ENCODE peak calls at places on chromosome 16, in seven cellular contexts. One of them, this sample, is unnamed.

GRCh38 chr16:84761448-84762368 is 58.1 kb upstream of the CRISPLD2 start:
- DNase-seq in nephron progenitor cell: no peak
- DNase-seq in left lung: no peak
- DNase-seq in mammary epithelial cell: no peak
- DNase-seq in pancreas: no peak
- DNase-seq in K562: no peak
- DNase-seq in sigmoid colon: peak; percentile 19
- DNase-seq in this sample: no peak

GRCh38 chr16:85484337-85485295 is 128.5 kb upstream of the GSE1 start:
- DNase-seq in left lung: peak; percentile 89
- DNase-seq in mammary epithelial cell: no peak
- DNase-seq in sigmoid colon: no peak
- DNase-seq in pancreas: no peak
- DNase-seq in K562: peak; percentile 37
- DNase-seq in nephron progenitor cell: no peak
- DNase-seq in this sample: peak; percentile 94

GRCh38 chr16:80503144-80503543 is 37.6 kb upstream of the DYNLRB2 start:
- DNase-seq in sigmoid colon: no peak
- DNase-seq in pancreas: no peak
- DNase-seq in nephron progenitor cell: no peak
- DNase-seq in K562: no peak
- DNase-seq in mammary epithelial cell: no peak
- DNase-seq in left lung: no peak
- DNase-seq in this sample: no peak

GRCh38 chr16:180101-180920 is at the start of gene HBQ1:
- DNase-seq in sigmoid colon: no peak
- DNase-seq in nephron progenitor cell: peak; percentile 82
- DNase-seq in pancreas: peak; percentile 76
- DNase-seq in mammary epithelial cell: peak; percentile 17
- DNase-seq in left lung: no peak
- DNase-seq in K562: peak; percentile 78
- DNase-seq in this sample: no peak

GRCh38 chr16:54633943-54634362 is 296.7 kb upstream of the IRX5 start:
- DNase-seq in nephron progenitor cell: peak; percentile 24
- DNase-seq in K562: peak; percentile 38
- DNase-seq in sigmoid colon: no peak
- DNase-seq in mammary epithelial cell: peak; percentile 43
- DNase-seq in pancreas: no peak
- DNase-seq in left lung: no peak
- DNase-seq in this sample: no peak

GRCh38 chr16:75264531-75264998 is 13.1 kb upstream of the BCAR1 start:
- DNase-seq in sigmoid colon: peak; percentile 81
- DNase-seq in pancreas: peak; percentile 84
- DNase-seq in mammary epithelial cell: no peak
- DNase-seq in left lung: no peak
- DNase-seq in nephron progenitor cell: no peak
- DNase-seq in K562: no peak
- DNase-seq in this sample: no peak

GRCh38 chr16:89471225-89471624 is 19.1 kb downstream of the ANKRD11 start:
- DNase-seq in K562: no peak
- DNase-seq in pancreas: no peak
- DNase-seq in mammary epithelial cell: peak; percentile 69
- DNase-seq in sigmoid colon: no peak
- DNase-seq in left lung: no peak
- DNase-seq in nephron progenitor cell: no peak
- DNase-seq in this sample: no peak

GRCh38 chr16:53821957-53822625 is 118.1 kb downstream of the FTO start:
- DNase-seq in K562: no peak
- DNase-seq in mammary epithelial cell: peak; percentile 61
- DNase-seq in left lung: no peak
- DNase-seq in pancreas: no peak
- DNase-seq in nephron progenitor cell: no peak
- DNase-seq in sigmoid colon: no peak
- DNase-seq in this sample: no peak

GRCh38 chr16:14003119-14003570 is 68.0 kb upstream of the MRTFB start:
- DNase-seq in K562: peak; percentile 27
- DNase-seq in pancreas: no peak
- DNase-seq in left lung: peak; percentile 82
- DNase-seq in sigmoid colon: peak; percentile 71
- DNase-seq in mammary epithelial cell: peak; percentile 77
- DNase-seq in nephron progenitor cell: peak; percentile 53
- DNase-seq in this sample: peak; percentile 88

GRCh38 chr16:11340710-11341109 is 4.5 kb upstream of the RMI2 start:
- DNase-seq in sigmoid colon: no peak
- DNase-seq in mammary epithelial cell: no peak
- DNase-seq in left lung: no peak
- DNase-seq in nephron progenitor cell: no peak
- DNase-seq in pancreas: no peak
- DNase-seq in K562: no peak
- DNase-seq in this sample: no peak

GRCh38 chr16:67943619-67944503 is at the start of gene LCAT:
- DNase-seq in mammary epithelial cell: no peak
- DNase-seq in K562: peak; percentile 56
- DNase-seq in sigmoid colon: peak; percentile 92
- DNase-seq in left lung: no peak
- DNase-seq in nephron progenitor cell: no peak
- DNase-seq in pancreas: peak; percentile 76
- DNase-seq in this sample: no peak

GRCh38 chr16:17397499-17397891 is 73.3 kb downstream of the XYLT1 start:
- DNase-seq in nephron progenitor cell: no peak
- DNase-seq in K562: peak; percentile 37
- DNase-seq in left lung: no peak
- DNase-seq in sigmoid colon: no peak
- DNase-seq in mammary epithelial cell: no peak
- DNase-seq in pancreas: no peak
- DNase-seq in this sample: no peak

GRCh38 chr16:30535777-30536190 is 1.1 kb upstream of the ZNF747 start:
- DNase-seq in left lung: peak; percentile 84
- DNase-seq in pancreas: peak; percentile 91
- DNase-seq in mammary epithelial cell: peak; percentile 62
- DNase-seq in nephron progenitor cell: peak; percentile 59
- DNase-seq in sigmoid colon: peak; percentile 90
- DNase-seq in K562: peak; percentile 74
- DNase-seq in this sample: peak; percentile 86

GRCh38 chr16:30533146-30533522 is 1.5 kb downstream of the ZNF747 start:
- DNase-seq in sigmoid colon: no peak
- DNase-seq in pancreas: no peak
- DNase-seq in K562: no peak
- DNase-seq in mammary epithelial cell: no peak
- DNase-seq in left lung: no peak
- DNase-seq in nephron progenitor cell: no peak
- DNase-seq in this sample: peak; percentile 63

GRCh38 chr16:30535106-30535776 is 583 bp upstream of the ZNF747 start:
- DNase-seq in nephron progenitor cell: no peak
- DNase-seq in sigmoid colon: no peak
- DNase-seq in left lung: no peak
- DNase-seq in mammary epithelial cell: no peak
- DNase-seq in pancreas: no peak
- DNase-seq in K562: no peak
- DNase-seq in this sample: no peak

GRCh38 chr16:30533748-30534367 is 800 bp downstream of the ZNF747 start:
- DNase-seq in K562: peak; percentile 27
- DNase-seq in left lung: no peak
- DNase-seq in mammary epithelial cell: no peak
- DNase-seq in nephron progenitor cell: no peak
- DNase-seq in pancreas: no peak
- DNase-seq in sigmoid colon: no peak
- DNase-seq in this sample: no peak

GRCh38 chr16:30534368-30535105 is at the start of gene ZNF747:
- DNase-seq in left lung: peak; percentile 93
- DNase-seq in K562: peak; percentile 83
- DNase-seq in mammary epithelial cell: peak; percentile 75
- DNase-seq in pancreas: peak; percentile 97
- DNase-seq in nephron progenitor cell: peak; percentile 87
- DNase-seq in sigmoid colon: peak; percentile 97
- DNase-seq in this sample: peak; percentile 96
- TF ChIP-seq CTCF in left lung: no peak
- TF ChIP-seq CTCF in K562: peak; percentile 6
- TF ChIP-seq CTCF in mammary epithelial cell: peak; percentile 7
- TF ChIP-seq CTCF in pancreas: no peak
- TF ChIP-seq CTCF in nephron progenitor cell: no peak
- TF ChIP-seq CTCF in sigmoid colon: no peak
- TF ChIP-seq CTCF in this sample: no peak

DNA sequence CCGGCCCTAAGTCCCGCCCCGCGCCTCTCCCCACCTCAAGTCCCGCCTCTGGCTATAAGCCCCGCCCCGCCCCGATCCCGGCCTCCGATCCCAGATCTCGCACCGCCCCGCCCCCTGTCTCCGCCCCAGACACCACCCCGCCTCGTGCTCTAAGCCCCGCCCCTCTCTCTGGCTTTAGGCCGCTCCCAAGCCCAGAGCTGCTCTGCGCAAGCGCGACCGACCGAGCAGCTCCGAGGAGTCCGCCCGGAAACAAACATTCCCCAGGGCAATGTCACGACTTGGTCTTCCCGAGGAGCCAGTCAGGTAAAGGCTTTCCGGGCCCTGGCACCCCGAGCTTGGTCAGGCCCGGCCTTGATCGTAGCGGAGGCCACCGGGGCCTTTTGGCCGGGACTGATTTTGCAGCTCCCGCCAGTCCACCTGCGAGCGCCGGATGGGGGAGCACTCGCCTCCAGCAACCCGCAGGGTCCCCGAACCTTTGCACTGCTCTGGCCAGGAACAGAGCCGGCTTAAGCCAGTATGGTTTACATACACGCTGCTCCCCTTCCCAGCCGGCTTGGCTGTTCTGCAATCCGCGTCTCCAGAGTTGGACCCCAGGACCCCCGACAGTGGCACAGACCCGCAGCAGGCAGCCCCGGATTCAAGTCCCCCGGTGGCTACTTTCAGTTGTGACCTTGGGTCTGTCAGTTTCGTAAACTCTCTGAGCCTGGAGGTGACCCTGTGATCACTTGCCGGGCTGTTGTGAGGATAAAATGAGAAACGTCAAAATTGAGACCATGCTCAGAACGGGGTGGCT is at the start of gene NUDT7:
- DNase-seq in mammary epithelial cell: peak; percentile 94
- DNase-seq in nephron progenitor cell: peak; percentile 100
- DNase-seq in left lung: peak; percentile 100
- DNase-seq in K562: peak; percentile 99
- DNase-seq in pancreas: peak; percentile 100
- DNase-seq in sigmoid colon: peak; percentile 99
- DNase-seq in this sample: peak; percentile 100
- TF ChIP-seq CTCF in mammary epithelial cell: peak; percentile 33
- TF ChIP-seq CTCF in nephron progenitor cell: no peak
- TF ChIP-seq CTCF in left lung: no peak
- TF ChIP-seq CTCF in K562: peak; percentile 36
- TF ChIP-seq CTCF in pancreas: no peak
- TF ChIP-seq CTCF in sigmoid colon: no peak
- TF ChIP-seq CTCF in this sample: peak; percentile 28

GRCh38 chr16:69498926-69499325 is 66.8 kb upstream of the NFAT5 start:
- DNase-seq in pancreas: no peak
- DNase-seq in left lung: no peak
- DNase-seq in sigmoid colon: no peak
- DNase-seq in mammary epithelial cell: no peak
- DNase-seq in nephron progenitor cell: no peak
- DNase-seq in K562: no peak
- DNase-seq in this sample: no peak

GRCh38 chr16:69495821-69496220 is 69.9 kb upstream of the NFAT5 start:
- DNase-seq in K562: no peak
- DNase-seq in nephron progenitor cell: no peak
- DNase-seq in mammary epithelial cell: no peak
- DNase-seq in pancreas: no peak
- DNase-seq in left lung: no peak
- DNase-seq in sigmoid colon: no peak
- DNase-seq in this sample: no peak

GRCh38 chr16:69497876-69498596 is 67.7 kb upstream of the NFAT5 start:
- DNase-seq in sigmoid colon: no peak
- DNase-seq in left lung: no peak
- DNase-seq in K562: peak; percentile 36
- DNase-seq in nephron progenitor cell: no peak
- DNase-seq in pancreas: no peak
- DNase-seq in mammary epithelial cell: no peak
- DNase-seq in this sample: no peak

GRCh38 chr16:69496376-69496775 is 69.4 kb upstream of the NFAT5 start:
- DNase-seq in left lung: no peak
- DNase-seq in K562: no peak
- DNase-seq in nephron progenitor cell: no peak
- DNase-seq in sigmoid colon: no peak
- DNase-seq in pancreas: no peak
- DNase-seq in mammary epithelial cell: no peak
- DNase-seq in this sample: no peak

GRCh38 chr16:69494993-69495392 is 70.6 kb downstream of the CYB5B start:
- DNase-seq in nephron progenitor cell: no peak
- DNase-seq in sigmoid colon: no peak
- DNase-seq in mammary epithelial cell: no peak
- DNase-seq in K562: peak; percentile 55
- DNase-seq in left lung: no peak
- DNase-seq in pancreas: no peak
- DNase-seq in this sample: no peak
- TF ChIP-seq CTCF in nephron progenitor cell: no peak
- TF ChIP-seq CTCF in sigmoid colon: no peak
- TF ChIP-seq CTCF in mammary epithelial cell: peak; percentile 56
- TF ChIP-seq CTCF in K562: peak; percentile 66
- TF ChIP-seq CTCF in left lung: peak; percentile 11
- TF ChIP-seq CTCF in pancreas: no peak
- TF ChIP-seq CTCF in this sample: peak; percentile 41

GRCh38 chr16:82625066-82625968 is 1.5 kb upstream of the CDH13 start:
- DNase-seq in nephron progenitor cell: no peak
- DNase-seq in pancreas: no peak
- DNase-seq in mammary epithelial cell: no peak
- DNase-seq in K562: no peak
- DNase-seq in sigmoid colon: peak; percentile 26
- DNase-seq in left lung: no peak
- DNase-seq in this sample: no peak
- TF ChIP-seq CTCF in nephron progenitor cell: no peak
- TF ChIP-seq CTCF in pancreas: no peak
- TF ChIP-seq CTCF in mammary epithelial cell: peak; percentile 14
- TF ChIP-seq CTCF in K562: no peak
- TF ChIP-seq CTCF in sigmoid colon: no peak
- TF ChIP-seq CTCF in left lung: no peak
- TF ChIP-seq CTCF in this sample: no peak

DNA sequence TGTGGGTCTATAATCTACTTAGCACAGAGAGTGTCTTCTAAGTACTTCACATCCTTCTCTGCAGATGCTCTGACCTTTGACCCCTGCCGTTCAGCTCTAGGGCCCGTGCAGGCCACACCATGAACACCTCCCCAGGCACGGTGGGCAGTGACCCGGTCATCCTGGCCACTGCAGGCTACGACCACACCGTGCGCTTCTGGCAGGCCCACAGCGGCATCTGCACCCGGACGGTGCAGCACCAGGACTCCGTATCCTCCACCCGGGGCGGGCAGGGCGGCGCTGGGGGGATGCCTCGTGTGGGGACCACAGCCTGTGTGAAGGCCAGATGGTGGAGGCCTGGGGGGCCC is 686 bp downstream of the MLST8 start:
- DNase-seq in pancreas: peak; percentile 87
- DNase-seq in K562: no peak
- DNase-seq in left lung: peak; percentile 57
- DNase-seq in nephron progenitor cell: peak; percentile 44
- DNase-seq in mammary epithelial cell: no peak
- DNase-seq in sigmoid colon: no peak
- DNase-seq in this sample: no peak
- TF ChIP-seq CTCF in pancreas: no peak
- TF ChIP-seq CTCF in K562: no peak
- TF ChIP-seq CTCF in left lung: no peak
- TF ChIP-seq CTCF in nephron progenitor cell: no peak
- TF ChIP-seq CTCF in mammary epithelial cell: no peak
- TF ChIP-seq CTCF in sigmoid colon: no peak
- TF ChIP-seq CTCF in this sample: no peak

This sample was measured in upper lobe of right lung.